ENCODE peak calls at places on chromosomes 3 and 15, in seven cellular contexts. B is body of pancreas, R is dorsolateral prefrontal cortex, M is ecto neural progenitor cell, Y is HT-29, Q is H4, O is GM12865. E is an unnamed sample.

GRCh38 chr15:24971772-24972171 is 17.0 kb downstream of the SNRPN start:
- DNase-seq in Q (no peak), O (no peak), M (no peak), Y (no peak), R (no peak), B (no peak), E (no peak)

GRCh38 chr3:189629803-189630455 is 1.3 kb upstream of the TP63 start:
- DNase-seq in Y (no peak), B (peak), O (peak), M (no peak), R (no peak), Q (no peak), E (peak)

GRCh38 chr3:4906107-4906621 is 73.1 kb upstream of the BHLHE40 start:
- DNase-seq in O (peak), Q (no peak), Y (no peak), M (no peak), R (no peak), B (no peak), E (no peak)

GRCh38 chr3:126307591-126308393 is 49.4 kb downstream of the KLF15 start:
- DNase-seq in Y (no peak), O (no peak), Q (no peak), B (no peak), R (no peak), M (peak), E (no peak)

GRCh38 chr3:143311096-143311495 is 191.5 kb downstream of the CHST2 start:
- DNase-seq in R (no peak), M (no peak), Q (no peak), O (no peak), B (no peak), Y (no peak), E (no peak)

GRCh38 chr3:67875338-67875737 is 220.9 kb upstream of the SUCLG2 start:
- DNase-seq in O (no peak), Q (no peak), R (no peak), B (peak), M (no peak), Y (no peak), E (no peak)

GRCh38 chr15:100897201-100897872 is 17.7 kb downstream of the ALDH1A3 start:
- DNase-seq in M (no peak), B (no peak), R (no peak), O (no peak), Y (no peak), Q (no peak), E (no peak)

GRCh38 chr15:50794102-50794501 is 28.6 kb upstream of the SPPL2A start:
- DNase-seq in Q (no peak), R (no peak), Y (no peak), B (no peak), O (no peak), M (no peak), E (no peak)

GRCh38 chr3:142961539-142961938 is 1.9 kb downstream of the PAQR9 start:
- DNase-seq in O (no peak), R (no peak), Y (no peak), B (no peak), Q (no peak), M (no peak), E (no peak)

GRCh38 chr15:85582076-85582718 is 201.8 kb downstream of the AKAP13 start:
- DNase-seq in M (no peak), R (no peak), Y (peak), B (peak), O (peak), Q (no peak), E (no peak)

E was measured in MV-4-11.